ENCODE peak calls at places on chromosomes 11 and 22, in seven cellular contexts. V is spleen, R is sigmoid colon, L is SK-N-SH, M is GM12878, F is HCT116, X is prostate gland. I is an unnamed sample. For H3K36me3, the result is how much of the 10 kb centered on the place peaks cover.

GRCh38 chr11:73257342-73258103 is 14.6 kb upstream of the P2RY6 start:
- DNase-seq in X (no peak), V (no peak), L (no peak), R (peak), F (peak), M (no peak), I (peak)

GRCh38 chr22:31583861-31584485 is 78.0 kb downstream of the PISD start:
- DNase-seq in R (no peak), L (no peak), F (no peak), X (no peak), M (no peak), V (no peak), I (no peak)

GRCh38 chr11:34305095-34305692 is 52.6 kb downstream of the ABTB2 start:
- DNase-seq in V (no peak), X (peak), R (no peak), F (no peak), M (no peak), L (no peak), I (no peak)

GRCh38 chr22:41915035-41915782 is at the start of gene SHISA8:
- DNase-seq in V (peak), X (no peak), F (no peak), R (no peak), M (no peak), L (peak), I (no peak)

GRCh38 chr11:94650756-94651155 is 83.6 kb downstream of the PIWIL4 start:
- DNase-seq in F (no peak), L (no peak), M (no peak), X (no peak), V (no peak), R (peak), I (no peak)

GRCh38 chr22:29390270-29390669 is 1.9 kb upstream of the AP1B1 start:
- DNase-seq in M (no peak), V (no peak), X (no peak), R (no peak), L (no peak), F (no peak), I (no peak)

GRCh38 chr11:12860827-12861226 is 148.3 kb upstream of the RASSF10 start:
- DNase-seq in M (no peak), X (no peak), V (no peak), R (no peak), F (no peak), L (no peak), I (no peak)

GRCh38 chr22:45441158-45441557 is 27.7 kb downstream of the RIBC2 start:
- DNase-seq in F (peak), M (no peak), V (no peak), L (peak), X (peak), R (peak), I (no peak)

GRCh38 chr11:113267536-113267935 is 46.8 kb upstream of the TTC12 start:
- DNase-seq in X (no peak), R (no peak), M (no peak), F (no peak), V (no peak), L (no peak), I (no peak)

GRCh38 chr11:57330029-57330428 is 5.3 kb upstream of the TNKS1BP1 start:
- DNase-seq in X (no peak), L (no peak), V (peak), F (no peak), M (no peak), R (no peak), I (no peak)

GRCh38 chr11:101914349-101914736 is 467 bp upstream of the CEP126 start:
- DNase-seq in L (no peak), M (no peak), V (no peak), F (no peak), R (no peak), X (no peak), I (no peak)

GRCh38 chr11:108734956-108735559 is 70.2 kb downstream of the DDX10 start:
- DNase-seq in L (peak), X (no peak), R (no peak), M (no peak), F (peak), V (no peak), I (no peak)

GRCh38 chr22:50208430-50208938 is 7.7 kb downstream of the SELENOO start:
- DNase-seq in X (no peak), L (no peak), M (no peak), V (no peak), F (no peak), R (no peak), I (no peak)

GRCh38 chr22:50657925-50658324 is 14.7 kb upstream of the SHANK3 start:
- DNase-seq in R (no peak), L (peak), X (no peak), M (no peak), V (no peak), F (no peak), I (no peak)

GRCh38 chr11:62595124-62595523 is 3.8 kb upstream of the TUT1 start:
- DNase-seq in F (no peak), R (no peak), X (no peak), V (no peak), M (no peak), L (no peak), I (no peak)

GRCh38 chr11:75563501-75563977 is 1.5 kb downstream of the SERPINH1 start:
- DNase-seq in R (no peak), L (no peak), F (no peak), X (no peak), V (no peak), M (no peak), I (no peak)

GRCh38 chr22:24763872-24764485 is 10.5 kb downstream of the PIWIL3 start:
- DNase-seq in R (no peak), L (no peak), V (no peak), F (no peak), M (no peak), X (no peak), I (no peak)

GRCh38 chr11:130413383-130414106 is 14.9 kb downstream of the ADAMTS8 start:
- DNase-seq in X (no peak), L (no peak), F (no peak), V (no peak), M (no peak), R (no peak), I (no peak)

GRCh38 chr22:46638601-46639431 is 18.6 kb downstream of the GRAMD4 start:
- DNase-seq in R (no peak), F (no peak), M (no peak), V (no peak), L (no peak), X (no peak), I (no peak)

DNA sequence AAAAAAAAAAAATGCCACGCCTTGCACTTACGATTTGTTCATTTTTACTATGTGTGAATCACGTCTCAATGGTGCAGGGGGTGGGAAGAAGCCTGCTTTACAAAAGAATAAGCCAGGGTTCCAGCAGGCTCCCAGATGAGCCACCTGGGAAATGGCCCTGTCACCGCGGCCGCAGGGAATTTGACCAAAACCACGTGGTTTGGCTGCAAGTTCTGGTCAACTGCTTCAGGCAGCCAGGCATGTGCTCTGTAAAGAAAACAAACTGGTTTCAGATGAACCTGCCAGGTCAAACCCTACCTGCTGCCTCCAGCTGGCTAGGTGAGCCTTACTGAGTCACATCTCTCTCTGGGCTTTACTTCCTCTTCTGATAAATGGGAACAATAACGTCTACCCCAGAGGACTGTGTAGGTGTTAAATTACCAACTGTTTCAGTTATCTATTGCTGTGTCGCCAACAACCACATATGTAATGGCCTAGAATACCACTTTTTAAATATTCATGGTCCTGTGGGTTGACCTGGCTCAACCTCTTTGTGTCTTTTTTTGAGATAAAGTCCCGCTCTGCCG is 30.5 kb upstream of the GCAT start:
- DNase-seq in V (no peak), F (peak), X (peak), R (peak), L (no peak), M (peak), I (peak)
- TF ChIP-seq POLR2AphosphoS5 in V (peak), F (peak), X (peak), R (peak), L (no peak), M (no peak), I (peak)

GRCh38 chr11:122098223-122098980 is 17.6 kb downstream of the BLID start:
- DNase-seq in L (no peak), X (no peak), V (no peak), F (no peak), M (no peak), R (no peak), I (no peak)
- H3K4me3 ChIP-seq in L (peak), X (peak), V (no peak), F (no peak), M (no peak), R (peak), I (peak)

DNA sequence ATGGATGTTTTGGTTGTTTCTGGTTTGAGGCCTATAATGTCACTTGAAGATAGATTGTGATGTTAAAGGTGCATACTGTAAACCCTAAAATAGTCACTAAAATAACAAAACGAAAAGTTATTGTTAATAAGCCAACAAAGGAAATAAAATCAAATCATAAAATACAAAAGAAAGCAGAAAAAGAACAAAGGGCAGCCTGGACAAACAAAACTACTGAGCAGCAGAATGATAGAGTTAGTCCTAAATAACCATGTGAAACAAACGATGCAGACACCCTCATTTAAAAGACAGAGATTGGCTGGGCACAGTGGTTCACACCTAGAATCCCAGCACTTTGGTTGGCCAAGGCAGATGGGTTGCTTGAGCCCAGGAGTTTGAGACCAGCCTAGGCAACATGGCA is 90.9 kb upstream of the GAL start:
- DNase-seq in V (no peak), X (no peak), M (no peak), R (no peak), F (no peak), L (no peak), I (no peak)
- H3K36me3 ChIP-seq in V (half or more), X (under half), M (under half), R (under half), F (under half), L (half or more), I (under half)

GRCh38 chr11:61446211-61446651 is 16.3 kb downstream of the SDHAF2 start:
- DNase-seq in X (peak), F (peak), M (no peak), V (peak), R (peak), L (peak), I (peak)
- TF ChIP-seq POLR2AphosphoS5 in X (peak), F (no peak), M (no peak), V (peak), R (peak), L (no peak), I (peak)

GRCh38 chr11:8167796-8168195 is 1.0 kb downstream of the RIC3 start:
- DNase-seq in F (no peak), X (no peak), V (no peak), L (no peak), M (no peak), R (no peak), I (no peak)

DNA sequence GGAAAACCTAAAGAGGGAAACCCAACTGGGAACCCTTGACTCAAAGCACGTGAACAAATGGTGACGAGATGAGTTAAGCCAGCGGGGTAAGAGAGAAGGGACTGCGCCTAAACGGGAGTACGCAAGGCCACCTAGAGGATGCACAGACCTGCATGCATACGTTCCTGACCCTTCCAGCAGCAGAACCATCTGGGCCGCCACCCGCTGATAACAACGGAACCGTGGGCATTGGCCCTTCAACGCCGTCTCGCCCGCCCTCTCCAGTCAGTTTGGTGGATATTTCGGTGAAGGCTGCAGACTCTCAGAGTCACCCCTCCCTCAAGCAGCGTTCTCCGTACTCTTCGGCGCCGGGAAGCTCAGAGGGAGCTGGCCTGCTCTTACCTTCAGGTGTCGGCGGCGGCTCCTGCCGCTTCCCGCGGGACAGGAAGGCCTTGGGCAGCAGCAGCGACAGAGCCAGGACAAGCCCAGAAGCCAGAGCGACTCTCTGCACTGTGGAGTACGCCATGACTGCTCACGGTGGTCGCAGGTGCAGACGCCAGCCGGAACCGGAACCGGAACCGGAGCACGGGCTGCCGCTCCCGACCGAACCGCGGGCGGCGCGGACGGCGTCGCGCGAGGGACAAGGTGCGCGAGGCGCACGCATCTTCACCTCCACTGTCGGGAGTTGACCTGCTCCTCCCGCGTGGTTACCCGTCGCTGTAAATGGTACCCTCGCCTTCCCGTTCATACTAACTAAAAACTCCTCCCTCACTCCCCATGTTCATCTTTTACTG is at the start of gene RIC3:
- DNase-seq in L (peak), V (peak), X (peak), R (peak), M (no peak), F (no peak), I (no peak)
- H3K4me3 ChIP-seq in L (no peak), V (peak), X (peak), R (peak), M (peak), F (no peak), I (peak)

I was measured in breast epithelium.